ENCODE peak calls at places on chromosomes 12 and 14, in eight cellular contexts. Q, N, U, J, R, P, T and G are unnamed samples.

GRCh38 chr14:74841230-74842207 is 34.4 kb downstream of the PROX2 start:
- DNase-seq in J (no peak), R (no peak), U (no peak), P (no peak), Q (no peak), T (no peak), N (no peak), G (no peak)

GRCh38 chr14:101780887-101781239 is 19.4 kb downstream of the PPP2R5C start:
- DNase-seq in J (peak; percentile 46), U (no peak), T (no peak), Q (peak; percentile 36), R (no peak), N (no peak), P (no peak), G (no peak)

GRCh38 chr12:26121841-26122680 is 2.8 kb downstream of the BHLHE41 start:
- DNase-seq in U (no peak), Q (no peak), P (no peak), N (no peak), R (peak; percentile 51), T (no peak), J (peak; percentile 38), G (no peak)

GRCh38 chr14:38528582-38528981 is 272.7 kb upstream of the CLEC14A start:
- DNase-seq in U (no peak), Q (no peak), P (no peak), N (no peak), R (no peak), T (no peak), J (no peak), G (no peak)

GRCh38 chr12:53495903-53496751 is 3.1 kb downstream of the MAP3K12 start:
- DNase-seq in T (no peak), U (no peak), N (no peak), Q (peak; percentile 61), R (peak; percentile 74), P (no peak), J (peak; percentile 32), G (peak; percentile 89)

GRCh38 chr12:15164997-15165659 is 56.1 kb downstream of the RERG start:
- DNase-seq in U (no peak), N (peak; percentile 19), R (peak; percentile 34), P (peak; percentile 70), J (no peak), Q (no peak), T (no peak), G (peak; percentile 78)

GRCh38 chr14:62301911-62302310 is 539.7 kb downstream of the SNAPC1 start:
- DNase-seq in T (no peak), N (no peak), P (no peak), U (peak; percentile 11), Q (no peak), R (no peak), J (no peak), G (no peak)

GRCh38 chr12:67269632-67270578 is 747 bp downstream of the CAND1 start:
- DNase-seq in U (peak; percentile 22), J (peak; percentile 60), T (no peak), N (no peak), P (no peak), Q (peak; percentile 54), R (peak; percentile 57), G (peak; percentile 79)

GRCh38 chr12:87758271-87758670 is 270.9 kb downstream of the C12orf50 start:
- DNase-seq in R (no peak), Q (no peak), T (no peak), P (no peak), J (no peak), U (no peak), N (no peak), G (no peak)

GRCh38 chr12:88166179-88166578 is 24.1 kb downstream of the TMTC3 start:
- DNase-seq in P (no peak), N (no peak), U (no peak), Q (no peak), T (no peak), R (no peak), J (no peak), G (no peak)

GRCh38 chr12:121295746-121296617 is 527 bp downstream of the CAMKK2 start:
- DNase-seq in Q (peak; percentile 70), U (no peak), N (no peak), T (no peak), R (peak; percentile 47), P (no peak), J (peak; percentile 26), G (peak; percentile 73)

GRCh38 chr12:54175130-54175963 is 13.4 kb downstream of the SMUG1 start:
- DNase-seq in Q (no peak), P (no peak), N (no peak), J (peak; percentile 86), T (no peak), U (no peak), R (no peak), G (no peak)

GRCh38 chr12:131687346-131688125 is 23.4 kb upstream of the SFSWAP start:
- DNase-seq in N (no peak), R (no peak), J (no peak), T (no peak), P (no peak), U (no peak), Q (no peak), G (no peak)